ENCODE peak calls at places on chromosomes 12 and 14, in four cellular contexts. J is ovary, U is GM06990, A is GM13976. Y is an unnamed sample.

GRCh38 chr12:34347367-34347766 is 325.1 kb downstream of the ALG10 start:
- DNase-seq in J (no peak), A (no peak), U (no peak), Y (peak)

GRCh38 chr12:120390540-120391120 is 21.7 kb upstream of the MSI1 start:
- DNase-seq in U (no peak), A (no peak), J (no peak), Y (no peak)

GRCh38 chr14:102862154-102862772 is 60.2 kb upstream of the AMN start:
- DNase-seq in J (no peak), A (no peak), U (no peak), Y (no peak)

GRCh38 chr14:21868442-21869046 is 194.9 kb upstream of the OR4E1 start:
- DNase-seq in A (peak), U (peak), J (no peak), Y (peak)

GRCh38 chr12:31749024-31749704 is 20.3 kb upstream of the AMN1 start:
- DNase-seq in J (no peak), A (peak), U (peak), Y (peak)

GRCh38 chr14:101082436-101083384 is 179.2 kb upstream of the RTL1 start:
- DNase-seq in U (no peak), J (no peak), A (no peak), Y (no peak)

GRCh38 chr12:24852420-24852819 is 96.5 kb downstream of the BCAT1 start:
- DNase-seq in U (no peak), A (no peak), J (no peak), Y (no peak)

GRCh38 chr14:54806616-54807015 is 96.0 kb downstream of the GCH1 start:
- DNase-seq in U (no peak), A (no peak), J (no peak), Y (no peak)

GRCh38 chr14:22026527-22026926 is 352.9 kb upstream of the OR4E1 start:
- DNase-seq in U (no peak), A (no peak), J (no peak), Y (no peak)

GRCh38 chr12:67018105-67018504 is 251.1 kb upstream of the CAND1 start:
- DNase-seq in J (no peak), A (no peak), U (no peak), Y (no peak)

GRCh38 chr12:115261691-115262398 is 577.9 kb upstream of the TBX3 start:
- DNase-seq in J (no peak), U (no peak), A (no peak), Y (no peak)

GRCh38 chr14:59186316-59186715 is 2.2 kb upstream of the DAAM1 start:
- DNase-seq in A (no peak), U (no peak), J (no peak), Y (no peak)

GRCh38 chr12:123533672-123534643 is at the start of gene RILPL1:
- DNase-seq in U (peak), A (peak), J (peak), Y (peak)

GRCh38 chr14:38425324-38425976 is 169.6 kb upstream of the CLEC14A start:
- DNase-seq in U (no peak), J (no peak), A (no peak), Y (no peak)

GRCh38 chr14:96391293-96392118 is 422 bp upstream of the AK7 start:
- DNase-seq in U (peak), J (peak), A (peak), Y (peak)

GRCh38 chr14:64069634-64070359 is 217.0 kb downstream of the SYNE2 start:
- DNase-seq in U (no peak), A (no peak), J (no peak), Y (no peak)

GRCh38 chr14:85317491-85318021 is 212.4 kb upstream of the FLRT2 start:
- DNase-seq in A (no peak), J (no peak), U (no peak), Y (no peak)

GRCh38 chr12:109818900-109819500 is 14.2 kb downstream of the TRPV4 start:
- DNase-seq in A (no peak), J (no peak), U (no peak), Y (no peak)